ENCODE peak calls at places on chromosomes 6 and 20, in five cellular contexts. One of them, this sample, is unnamed.

GRCh38 chr6:145544031-145544430 is 191.3 kb downstream of the EPM2A start:
- DNase-seq in astrocyte of the spinal cord: peak
- DNase-seq in kidney epithelial cell: peak
- DNase-seq in heart left ventricle: no peak
- DNase-seq in prostate gland: no peak
- DNase-seq in this sample: peak

GRCh38 chr6:33668914-33669313 is 42.6 kb downstream of the UQCC2 start:
- DNase-seq in astrocyte of the spinal cord: no peak
- DNase-seq in kidney epithelial cell: no peak
- DNase-seq in heart left ventricle: no peak
- DNase-seq in prostate gland: no peak
- DNase-seq in this sample: no peak

GRCh38 chr6:147381734-147382133 is 126.8 kb upstream of the SAMD5 start:
- DNase-seq in astrocyte of the spinal cord: peak
- DNase-seq in kidney epithelial cell: no peak
- DNase-seq in heart left ventricle: no peak
- DNase-seq in prostate gland: no peak
- DNase-seq in this sample: peak

GRCh38 chr6:125287718-125288117 is 14.0 kb downstream of the HDDC2 start:
- DNase-seq in astrocyte of the spinal cord: no peak
- DNase-seq in kidney epithelial cell: no peak
- DNase-seq in heart left ventricle: no peak
- DNase-seq in prostate gland: no peak
- DNase-seq in this sample: no peak

GRCh38 chr20:62795023-62795761 is 1.1 kb upstream of the MRGBP start:
- DNase-seq in astrocyte of the spinal cord: peak
- DNase-seq in kidney epithelial cell: no peak
- DNase-seq in heart left ventricle: peak
- DNase-seq in prostate gland: no peak
- DNase-seq in this sample: peak

GRCh38 chr20:21202284-21202683 is 76.4 kb downstream of the KIZ start:
- DNase-seq in astrocyte of the spinal cord: peak
- DNase-seq in kidney epithelial cell: no peak
- DNase-seq in heart left ventricle: no peak
- DNase-seq in prostate gland: no peak
- DNase-seq in this sample: peak

GRCh38 chr6:43972179-43972914 is 154.9 kb downstream of the MRPL14 start:
- DNase-seq in astrocyte of the spinal cord: no peak
- DNase-seq in kidney epithelial cell: no peak
- DNase-seq in heart left ventricle: no peak
- DNase-seq in prostate gland: no peak
- DNase-seq in this sample: peak

GRCh38 chr6:52328303-52328662 is 33.7 kb upstream of the PAQR8 start:
- DNase-seq in astrocyte of the spinal cord: no peak
- DNase-seq in kidney epithelial cell: no peak
- DNase-seq in heart left ventricle: no peak
- DNase-seq in prostate gland: no peak
- DNase-seq in this sample: no peak

GRCh38 chr20:41178904-41179432 is 41.6 kb downstream of the PLCG1 start:
- DNase-seq in astrocyte of the spinal cord: peak
- DNase-seq in kidney epithelial cell: no peak
- DNase-seq in heart left ventricle: peak
- DNase-seq in prostate gland: no peak
- DNase-seq in this sample: no peak

GRCh38 chr6:93424303-93425064 is 5.1 kb upstream of the EPHA7 start:
- DNase-seq in astrocyte of the spinal cord: peak
- DNase-seq in kidney epithelial cell: no peak
- DNase-seq in heart left ventricle: no peak
- DNase-seq in prostate gland: no peak
- DNase-seq in this sample: peak

GRCh38 chr6:137724495-137725211 is 142.4 kb upstream of the TNFAIP3 start:
- DNase-seq in astrocyte of the spinal cord: no peak
- DNase-seq in kidney epithelial cell: no peak
- DNase-seq in heart left ventricle: no peak
- DNase-seq in prostate gland: no peak
- DNase-seq in this sample: no peak

GRCh38 chr20:46073443-46073842 is 16.3 kb downstream of the NCOA5 start:
- DNase-seq in astrocyte of the spinal cord: no peak
- DNase-seq in kidney epithelial cell: no peak
- DNase-seq in heart left ventricle: no peak
- DNase-seq in prostate gland: no peak
- DNase-seq in this sample: peak

GRCh38 chr6:80143312-80143960 is 37.0 kb downstream of the BCKDHB start:
- DNase-seq in astrocyte of the spinal cord: peak
- DNase-seq in kidney epithelial cell: peak
- DNase-seq in heart left ventricle: peak
- DNase-seq in prostate gland: peak
- DNase-seq in this sample: peak

GRCh38 chr20:37994512-37994911 is 38.7 kb downstream of the TTI1 start:
- DNase-seq in astrocyte of the spinal cord: peak
- DNase-seq in kidney epithelial cell: no peak
- DNase-seq in heart left ventricle: no peak
- DNase-seq in prostate gland: peak
- DNase-seq in this sample: no peak

GRCh38 chr20:22302039-22302438 is 282.3 kb downstream of the FOXA2 start:
- DNase-seq in astrocyte of the spinal cord: no peak
- DNase-seq in kidney epithelial cell: no peak
- DNase-seq in heart left ventricle: no peak
- DNase-seq in prostate gland: no peak
- DNase-seq in this sample: no peak

GRCh38 chr6:21522773-21523490 is 70.6 kb upstream of the SOX4 start:
- DNase-seq in astrocyte of the spinal cord: no peak
- DNase-seq in kidney epithelial cell: no peak
- DNase-seq in heart left ventricle: no peak
- DNase-seq in prostate gland: no peak
- DNase-seq in this sample: no peak

GRCh38 chr20:17228624-17229061 is 1.8 kb downstream of the PCSK2 start:
- DNase-seq in astrocyte of the spinal cord: no peak
- DNase-seq in kidney epithelial cell: no peak
- DNase-seq in heart left ventricle: no peak
- DNase-seq in prostate gland: no peak
- DNase-seq in this sample: no peak

GRCh38 chr6:8707369-8707768 is 272.0 kb upstream of the SLC35B3 start:
- DNase-seq in astrocyte of the spinal cord: no peak
- DNase-seq in kidney epithelial cell: no peak
- DNase-seq in heart left ventricle: no peak
- DNase-seq in prostate gland: no peak
- DNase-seq in this sample: no peak

GRCh38 chr6:8705435-8706020 is 270.2 kb upstream of the SLC35B3 start:
- DNase-seq in astrocyte of the spinal cord: no peak
- DNase-seq in kidney epithelial cell: no peak
- DNase-seq in heart left ventricle: no peak
- DNase-seq in prostate gland: no peak
- DNase-seq in this sample: no peak

GRCh38 chr6:8710668-8711431 is 275.5 kb upstream of the SLC35B3 start:
- DNase-seq in astrocyte of the spinal cord: no peak
- DNase-seq in kidney epithelial cell: no peak
- DNase-seq in heart left ventricle: no peak
- DNase-seq in prostate gland: no peak
- DNase-seq in this sample: no peak

GRCh38 chr6:8703059-8703458 is 267.7 kb upstream of the SLC35B3 start:
- DNase-seq in astrocyte of the spinal cord: no peak
- DNase-seq in kidney epithelial cell: no peak
- DNase-seq in heart left ventricle: no peak
- DNase-seq in prostate gland: no peak
- DNase-seq in this sample: no peak

DNA sequence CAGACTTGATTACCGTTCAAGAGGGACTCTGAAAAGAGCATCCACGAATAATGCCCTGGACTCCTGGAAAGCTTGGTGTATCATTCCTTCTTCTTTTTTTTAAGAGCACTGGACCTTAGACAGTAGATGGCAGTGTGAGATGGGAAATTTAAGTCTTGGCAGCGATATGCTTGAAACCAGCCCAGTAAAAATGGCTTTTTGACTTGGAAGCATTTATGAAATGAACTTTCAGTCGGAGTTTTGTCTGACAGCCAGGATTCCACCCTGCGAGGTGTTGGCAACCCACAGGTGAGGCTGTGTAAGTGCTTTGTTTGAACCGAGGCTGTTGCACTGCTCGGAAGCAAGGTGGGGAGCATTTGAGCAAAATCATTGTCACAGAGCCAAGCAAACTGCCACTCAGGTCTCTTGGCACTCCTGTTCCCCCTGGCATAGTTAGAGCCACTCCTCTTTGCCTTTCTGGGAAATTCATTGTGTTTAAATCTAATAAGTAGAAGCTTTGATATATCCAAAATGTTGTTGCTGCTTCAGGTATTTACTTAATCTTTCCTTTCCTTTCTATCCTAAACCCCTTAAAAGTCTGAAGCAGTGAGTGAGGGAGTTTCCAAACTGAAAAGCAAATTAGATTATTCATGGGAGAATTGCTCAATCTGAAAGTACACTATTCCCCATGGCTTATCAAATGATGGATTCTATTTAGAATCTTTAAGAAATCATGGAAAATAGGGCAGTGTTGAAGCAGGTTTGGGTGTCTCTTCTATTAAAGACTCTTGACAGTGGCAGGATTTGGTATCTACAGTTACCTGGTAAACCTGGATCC is 272.8 kb upstream of the SLC35B3 start:
- DNase-seq in astrocyte of the spinal cord: peak
- DNase-seq in kidney epithelial cell: peak
- DNase-seq in heart left ventricle: no peak
- DNase-seq in prostate gland: peak
- DNase-seq in this sample: no peak
- TF ChIP-seq CTCF in astrocyte of the spinal cord: peak
- TF ChIP-seq CTCF in kidney epithelial cell: peak
- TF ChIP-seq CTCF in heart left ventricle: peak
- TF ChIP-seq CTCF in prostate gland: no peak
- TF ChIP-seq CTCF in this sample: no peak

GRCh38 chr6:90151827-90152449 is 144.7 kb downstream of the BACH2 start:
- DNase-seq in astrocyte of the spinal cord: no peak
- DNase-seq in kidney epithelial cell: no peak
- DNase-seq in heart left ventricle: no peak
- DNase-seq in prostate gland: no peak
- DNase-seq in this sample: no peak
- H3K4me3 ChIP-seq in astrocyte of the spinal cord: no peak
- H3K4me3 ChIP-seq in kidney epithelial cell: no peak
- H3K4me3 ChIP-seq in heart left ventricle: no peak
- H3K4me3 ChIP-seq in prostate gland: no peak
- H3K4me3 ChIP-seq in this sample: no peak

DNA sequence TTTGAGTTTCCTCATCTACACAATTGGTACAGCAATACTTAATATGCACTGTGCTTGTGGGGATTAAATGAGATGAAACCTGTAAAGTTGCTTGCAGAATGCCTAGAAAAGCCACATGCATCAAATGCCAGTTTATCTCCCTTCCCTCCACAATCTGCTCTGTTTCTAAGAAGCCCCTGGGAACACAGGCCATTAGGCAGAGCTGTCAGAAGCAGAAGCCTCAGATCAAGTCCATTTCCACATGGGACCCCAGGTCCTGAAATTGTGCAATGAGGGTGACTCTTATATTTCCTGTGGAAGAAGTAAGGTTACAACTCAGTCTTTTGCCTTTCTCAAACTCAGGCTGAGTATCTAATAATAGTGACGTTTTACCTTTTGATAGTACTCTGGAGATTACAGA is 737.4 kb downstream of the KIF16B start:
- DNase-seq in astrocyte of the spinal cord: no peak
- DNase-seq in kidney epithelial cell: no peak
- DNase-seq in heart left ventricle: no peak
- DNase-seq in prostate gland: no peak
- DNase-seq in this sample: no peak
- TF ChIP-seq CTCF in astrocyte of the spinal cord: no peak
- TF ChIP-seq CTCF in kidney epithelial cell: no peak
- TF ChIP-seq CTCF in heart left ventricle: no peak
- TF ChIP-seq CTCF in prostate gland: no peak
- TF ChIP-seq CTCF in this sample: no peak

DNA sequence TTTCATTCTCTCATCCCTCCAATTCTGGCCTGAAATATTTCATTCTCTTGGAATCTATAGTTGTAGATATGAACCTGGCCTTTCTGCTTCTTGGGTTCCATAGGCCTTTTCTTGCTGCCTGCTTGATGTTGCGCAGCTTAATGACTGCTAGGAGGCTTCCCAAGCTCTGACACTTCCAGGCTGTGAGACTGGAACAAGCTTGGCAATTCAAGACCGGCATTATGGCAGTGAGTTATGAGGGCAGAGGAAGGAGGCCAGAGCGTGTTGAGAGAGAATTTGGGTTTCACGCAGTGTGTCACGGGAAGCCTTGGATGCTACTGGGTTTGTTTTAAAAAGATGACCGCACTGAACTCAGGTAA is 948 bp upstream of the DNAJC5 start:
- DNase-seq in astrocyte of the spinal cord: no peak
- DNase-seq in kidney epithelial cell: no peak
- DNase-seq in heart left ventricle: no peak
- DNase-seq in prostate gland: no peak
- DNase-seq in this sample: peak
- H3K4me3 ChIP-seq in astrocyte of the spinal cord: peak
- H3K4me3 ChIP-seq in kidney epithelial cell: peak
- H3K4me3 ChIP-seq in heart left ventricle: peak
- H3K4me3 ChIP-seq in prostate gland: peak
- H3K4me3 ChIP-seq in this sample: peak

GRCh38 chr6:95091823-95092436 is 485.4 kb upstream of the MANEA start:
- DNase-seq in astrocyte of the spinal cord: peak
- DNase-seq in kidney epithelial cell: peak
- DNase-seq in heart left ventricle: no peak
- DNase-seq in prostate gland: no peak
- DNase-seq in this sample: peak
- TF ChIP-seq CTCF in astrocyte of the spinal cord: peak
- TF ChIP-seq CTCF in kidney epithelial cell: peak
- TF ChIP-seq CTCF in heart left ventricle: peak
- TF ChIP-seq CTCF in prostate gland: no peak
- TF ChIP-seq CTCF in this sample: peak

GRCh38 chr6:113439861-113440260 is 417.3 kb upstream of the MARCKS start:
- DNase-seq in astrocyte of the spinal cord: no peak
- DNase-seq in kidney epithelial cell: no peak
- DNase-seq in heart left ventricle: no peak
- DNase-seq in prostate gland: no peak
- DNase-seq in this sample: no peak
- H3K4me3 ChIP-seq in astrocyte of the spinal cord: no peak
- H3K4me3 ChIP-seq in kidney epithelial cell: no peak
- H3K4me3 ChIP-seq in heart left ventricle: no peak
- H3K4me3 ChIP-seq in prostate gland: no peak
- H3K4me3 ChIP-seq in this sample: no peak